ENCODE peak calls at places on chromosomes 6 and 20, in five cellular contexts. O, Y, A, T and E are unnamed samples.
A peak's percentile ranks its signal among the peaks of the same experiment; 100 is the strongest.

GRCh38 chr6:54085047-54085446 is 26.2 kb upstream of the MLIP start:
- DNase-seq in O (no peak), Y (no peak), A (no peak), T (no peak), E (no peak)

GRCh38 chr20:42734660-42735368 is 454.9 kb downstream of the PTPRT start:
- DNase-seq in O (no peak), Y (no peak), A (no peak), T (no peak), E (no peak)

GRCh38 chr6:25053875-25054371 is 118.2 kb upstream of the RIPOR2 start:
- DNase-seq in O (no peak), Y (no peak), A (no peak), T (no peak), E (no peak)

GRCh38 chr6:31378062-31378720 is 21.2 kb upstream of the HLA-B start:
- DNase-seq in O (no peak), Y (no peak), A (peak; percentile 61), T (no peak), E (no peak)

GRCh38 chr6:169839029-169839481 is 87.6 kb downstream of the ERMARD start:
- DNase-seq in O (no peak), Y (no peak), A (no peak), T (no peak), E (no peak)

GRCh38 chr6:12012566-12013367 is 655 bp downstream of the HIVEP1 start:
- DNase-seq in O (peak; percentile 68), Y (peak; percentile 45), A (peak; percentile 49), T (peak; percentile 60), E (peak; percentile 82)

GRCh38 chr6:169266746-169267629 is 13.3 kb upstream of the THBS2 start:
- DNase-seq in O (no peak), Y (no peak), A (no peak), T (no peak), E (no peak)

GRCh38 chr6:111450087-111450486 is 32.9 kb downstream of the REV3L start:
- DNase-seq in O (no peak), Y (no peak), A (no peak), T (no peak), E (no peak)

GRCh38 chr20:38139919-38140753 is 24.9 kb downstream of the TGM2 start:
- DNase-seq in O (no peak), Y (no peak), A (no peak), T (no peak), E (no peak)

GRCh38 chr6:31559958-31560696 is 12.0 kb upstream of the LTA start:
- DNase-seq in O (peak; percentile 88), Y (peak; percentile 66), A (no peak), T (no peak), E (peak; percentile 12)

GRCh38 chr20:49234831-49235230 is 15.6 kb downstream of the DDX27 start:
- DNase-seq in O (no peak), Y (no peak), A (no peak), T (no peak), E (no peak)

GRCh38 chr6:2529217-2529719 is 221.5 kb downstream of the MYLK4 start:
- DNase-seq in O (no peak), Y (no peak), A (no peak), T (no peak), E (no peak)

GRCh38 chr20:50838707-50839385 is 44.0 kb downstream of the BCAS4 start:
- DNase-seq in O (no peak), Y (peak; percentile 37), A (no peak), T (no peak), E (no peak)

GRCh38 chr6:5497896-5498578 is 236.7 kb downstream of the FARS2 start:
- DNase-seq in O (no peak), Y (no peak), A (no peak), T (no peak), E (no peak)

GRCh38 chr6:44381739-44382138 is 5.8 kb upstream of the CDC5L start:
- DNase-seq in O (no peak), Y (no peak), A (peak; percentile 37), T (no peak), E (no peak)

GRCh38 chr20:58012731-58013510 is 215.5 kb downstream of the ANKRD60 start:
- DNase-seq in O (no peak), Y (no peak), A (no peak), T (no peak), E (no peak)

GRCh38 chr6:28803337-28803709 is 120.5 kb downstream of the TRIM27 start:
- DNase-seq in O (no peak), Y (no peak), A (no peak), T (no peak), E (peak; percentile 57)

GRCh38 chr6:75493400-75494064 is at the start of gene FILIP1:
- DNase-seq in O (no peak), Y (no peak), A (no peak), T (no peak), E (peak; percentile 75)

GRCh38 chr6:135306740-135307420 is 125.8 kb downstream of the MYB start:
- DNase-seq in O (no peak), Y (no peak), A (no peak), T (no peak), E (no peak)

GRCh38 chr6:109610555-109610954 is 80.4 kb downstream of the AK9 start:
- DNase-seq in O (no peak), Y (no peak), A (no peak), T (no peak), E (no peak)
- TF ChIP-seq KDM1A in O (no peak), Y (no peak), A (no peak), T (no peak), E (no peak)

GRCh38 chr6:16274519-16275229 is 36.3 kb downstream of the GMPR start:
- DNase-seq in O (no peak), Y (no peak), A (no peak), T (no peak), E (no peak)
- TF ChIP-seq MAX in O (no peak), Y (no peak), A (no peak), T (no peak), E (no peak)

DNA sequence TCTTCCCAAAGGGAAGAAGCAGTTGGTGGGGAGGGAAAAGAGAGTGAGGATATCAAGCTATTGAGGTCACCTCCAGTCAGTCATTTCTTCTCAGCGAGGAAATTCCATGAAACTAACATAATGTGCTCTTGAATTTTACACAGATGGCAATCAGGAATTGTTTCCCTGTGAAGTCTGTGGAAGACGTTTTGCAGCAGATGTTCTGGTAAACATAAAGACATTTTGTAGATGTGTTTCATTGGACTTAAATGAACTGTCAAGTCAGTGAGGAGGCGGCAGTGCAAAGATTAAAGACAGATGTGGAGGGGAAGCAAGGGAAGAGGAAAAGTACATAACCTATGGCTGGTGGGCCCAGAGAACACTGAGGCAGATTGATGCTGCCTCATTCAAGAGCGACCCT is 19.9 kb downstream of the ZC2HC1B start:
- DNase-seq in O (no peak), Y (no peak), A (no peak), T (no peak), E (no peak)
- TF ChIP-seq KDM1A in O (no peak), Y (no peak), A (no peak), T (no peak), E (no peak)

DNA sequence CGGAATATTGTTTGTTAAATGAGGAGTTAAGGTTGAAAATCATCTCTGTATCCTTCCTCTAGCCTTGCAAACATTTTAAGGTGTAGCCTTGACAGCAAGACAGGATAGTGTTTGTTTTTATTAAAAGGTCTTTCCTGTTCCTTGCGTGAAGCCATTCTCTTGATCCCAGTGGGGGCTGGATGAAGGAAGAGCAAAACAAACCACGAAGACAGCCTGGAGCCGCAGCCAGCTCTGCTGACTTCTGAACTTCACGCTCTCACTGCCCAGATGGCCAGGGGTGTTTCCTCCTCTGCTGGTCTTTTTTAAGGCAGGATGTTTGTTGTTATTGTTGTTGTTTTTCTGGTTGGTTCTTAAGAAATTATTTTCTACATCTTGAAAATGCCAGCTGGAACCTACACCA is 156.4 kb downstream of the MTHFD1L start:
- DNase-seq in O (no peak), Y (no peak), A (no peak), T (no peak), E (no peak)
- TF ChIP-seq MAX in O (no peak), Y (no peak), A (no peak), T (no peak), E (no peak)

GRCh38 chr20:719068-719467 is 43.5 kb upstream of the SCRT2 start:
- DNase-seq in O (no peak), Y (no peak), A (no peak), T (no peak), E (no peak)

GRCh38 chr20:717817-718216 is 42.2 kb upstream of the SCRT2 start:
- DNase-seq in O (no peak), Y (no peak), A (no peak), T (no peak), E (no peak)

GRCh38 chr20:714453-714852 is 38.9 kb upstream of the SCRT2 start:
- DNase-seq in O (no peak), Y (no peak), A (no peak), T (no peak), E (no peak)

GRCh38 chr20:719816-720215 is 44.2 kb upstream of the SCRT2 start:
- DNase-seq in O (no peak), Y (no peak), A (no peak), T (no peak), E (no peak)

GRCh38 chr20:717271-717670 is 41.7 kb upstream of the SCRT2 start:
- DNase-seq in O (no peak), Y (no peak), A (no peak), T (no peak), E (no peak)
- TF ChIP-seq KDM1A in O (no peak), Y (no peak), A (no peak), T (no peak), E (no peak)

GRCh38 chr6:128567029-128567428 is 46.6 kb upstream of the PTPRK start:
- DNase-seq in O (no peak), Y (no peak), A (no peak), T (no peak), E (no peak)

GRCh38 chr6:128570439-128571063 is 50.2 kb upstream of the PTPRK start:
- DNase-seq in O (no peak), Y (no peak), A (no peak), T (no peak), E (no peak)

GRCh38 chr6:128572286-128572685 is 51.9 kb upstream of the PTPRK start:
- DNase-seq in O (no peak), Y (no peak), A (no peak), T (no peak), E (no peak)

GRCh38 chr6:128573036-128573435 is 52.6 kb upstream of the PTPRK start:
- DNase-seq in O (no peak), Y (no peak), A (no peak), T (no peak), E (no peak)

DNA sequence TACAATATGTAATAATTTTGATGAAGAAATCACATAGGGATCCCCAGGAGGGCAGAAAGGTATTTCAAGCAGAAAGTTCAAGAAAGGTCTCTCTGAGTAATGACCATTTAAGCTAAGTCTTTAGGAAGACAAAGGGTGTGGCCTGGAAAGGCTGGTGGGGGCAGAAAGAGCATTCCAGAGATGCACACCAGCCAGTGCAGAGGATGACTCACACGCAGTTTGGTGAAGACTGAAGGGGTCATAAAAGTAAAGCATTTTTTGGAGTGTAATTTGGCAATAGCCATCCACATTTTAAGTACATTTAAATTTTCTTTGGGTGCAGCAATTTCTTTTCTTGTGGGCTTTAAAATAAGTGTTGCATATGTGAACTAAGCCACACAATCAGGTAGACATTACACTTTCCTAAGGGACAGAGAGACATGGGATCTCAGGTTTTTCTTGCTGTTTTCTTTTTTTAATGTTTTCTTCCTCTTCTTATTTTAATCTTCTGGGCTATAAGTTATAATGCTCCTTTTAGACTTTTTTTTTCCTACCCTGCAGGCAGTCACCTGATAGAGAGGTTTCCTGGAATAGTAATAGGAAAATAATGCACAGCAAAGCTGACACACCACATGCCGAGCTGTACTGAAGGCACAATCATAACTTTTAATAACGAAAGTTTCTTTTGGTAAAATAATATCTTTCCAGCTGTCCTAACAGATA is 49.5 kb upstream of the PTPRK start:
- DNase-seq in O (no peak), Y (no peak), A (no peak), T (peak; percentile 29), E (peak; percentile 30)
- TF ChIP-seq MAX in O (no peak), Y (no peak), A (no peak), T (no peak), E (no peak)

GRCh38 chr20:63946986-63947637 is 9.1 kb downstream of the UCKL1 start:
- DNase-seq in O (no peak), Y (no peak), A (no peak), T (no peak), E (no peak)
- TF ChIP-seq KDM1A in O (no peak), Y (no peak), A (no peak), T (no peak), E (no peak)